ENCODE peak calls at places on chromosome 20, in six cellular contexts. Y is IMR-90, P is H9, Z is mesendoderm, R is neuronal stem cell, I is H1. H is an unnamed sample.

GRCh38 chr20:10659651-10660601 is 13.9 kb downstream of the JAG1 start:
- DNase-seq in Y (no peak), P (peak; percentile 30), Z (peak; percentile 67), I (no peak), R (no peak), H (peak; percentile 61)

GRCh38 chr20:19966840-19967239 is 50.3 kb upstream of the NAA20 start:
- DNase-seq in R (no peak), I (no peak), P (no peak), Z (no peak), Y (no peak), H (no peak)

GRCh38 chr20:36866681-36867485 is 9.1 kb upstream of the TLDC2 start:
- DNase-seq in P (no peak), R (no peak), Y (peak; percentile 64), Z (no peak), I (no peak), H (no peak)

GRCh38 chr20:5078399-5078958 is 41.3 kb downstream of the PCNA start:
- DNase-seq in Y (peak; percentile 66), R (no peak), Z (no peak), I (no peak), P (no peak), H (peak; percentile 65)

GRCh38 chr20:1895674-1896496 is 678 bp downstream of the SIRPA start:
- DNase-seq in Y (no peak), P (peak; percentile 43), R (no peak), I (no peak), Z (peak; percentile 48), H (no peak)

GRCh38 chr20:38133680-38134426 is 31.2 kb downstream of the TGM2 start:
- DNase-seq in Z (no peak), I (no peak), R (no peak), Y (no peak), P (no peak), H (no peak)

GRCh38 chr20:37254114-37254878 is 7.3 kb downstream of the GHRH start:
- DNase-seq in Y (no peak), I (no peak), P (no peak), R (no peak), Z (no peak), H (no peak)

GRCh38 chr20:33674294-33675126 is at the start of gene NECAB3:
- DNase-seq in I (no peak), Y (peak; percentile 59), Z (peak; percentile 78), P (peak; percentile 85), R (peak; percentile 80), H (peak; percentile 82)

GRCh38 chr20:32537657-32538525 is 47.2 kb downstream of the NOL4L start:
- DNase-seq in P (peak; percentile 57), I (no peak), Z (peak; percentile 54), R (no peak), Y (no peak), H (no peak)

GRCh38 chr20:13245250-13245723 is 24.2 kb downstream of the ISM1 start:
- DNase-seq in Y (no peak), I (no peak), Z (no peak), R (no peak), P (no peak), H (peak; percentile 21)

GRCh38 chr20:36591854-36592641 is 13.5 kb upstream of the RAB5IF start:
- DNase-seq in R (no peak), Y (peak; percentile 51), P (peak; percentile 54), Z (peak; percentile 92), I (no peak), H (peak; percentile 58)

GRCh38 chr20:10558635-10559187 is 115.1 kb downstream of the JAG1 start:
- DNase-seq in I (no peak), Z (peak; percentile 29), P (no peak), Y (peak; percentile 99), R (no peak), H (no peak)

GRCh38 chr20:51341581-51341980 is 200.9 kb downstream of the NFATC2 start:
- DNase-seq in Z (no peak), P (no peak), R (no peak), I (no peak), Y (peak; percentile 72), H (no peak)

GRCh38 chr20:32877507-32877906 is 18.8 kb downstream of the EFCAB8 start:
- DNase-seq in I (no peak), Z (no peak), R (no peak), P (no peak), Y (peak; percentile 80), H (no peak)

GRCh38 chr20:1507276-1507675 is 16.1 kb upstream of the SIRPB2 start:
- DNase-seq in P (no peak), I (no peak), R (no peak), Z (no peak), Y (no peak), H (peak; percentile 17)

GRCh38 chr20:32510601-32511357 is 74.4 kb downstream of the NOL4L start:
- DNase-seq in Y (no peak), R (no peak), I (no peak), Z (peak; percentile 50), P (peak; percentile 31), H (no peak)

GRCh38 chr20:11140359-11140758 is 466.6 kb upstream of the JAG1 start:
- DNase-seq in R (no peak), I (no peak), Z (no peak), Y (peak; percentile 84), P (no peak), H (no peak)

GRCh38 chr20:53797085-53797484 is 203.4 kb upstream of the ZNF217 start:
- DNase-seq in I (no peak), P (no peak), Z (no peak), R (no peak), Y (no peak), H (no peak)

GRCh38 chr20:22771706-22772105 is 187.3 kb upstream of the FOXA2 start:
- DNase-seq in Z (no peak), P (no peak), I (no peak), Y (no peak), R (no peak), H (no peak)

GRCh38 chr20:46406986-46407670 is 713 bp upstream of the ELMO2 start:
- DNase-seq in Z (no peak), I (no peak), P (no peak), Y (peak; percentile 15), R (no peak), H (peak; percentile 7)

GRCh38 chr20:38645980-38646858 is 44.6 kb downstream of the ARHGAP40 start:
- DNase-seq in Z (peak; percentile 85), P (peak; percentile 87), I (peak; percentile 36), Y (peak; percentile 50), R (peak; percentile 75), H (peak; percentile 67)

GRCh38 chr20:8161262-8162071 is 29.4 kb downstream of the PLCB1 start:
- DNase-seq in Y (peak; percentile 23), I (no peak), P (no peak), R (no peak), Z (no peak), H (peak; percentile 55)

GRCh38 chr20:33568378-33569289 is 78.7 kb downstream of the CBFA2T2 start:
- DNase-seq in Z (peak; percentile 77), Y (no peak), R (peak; percentile 41), P (peak; percentile 97), I (peak; percentile 89), H (no peak)

GRCh38 chr20:36113566-36114247 is 40.8 kb upstream of the EPB41L1 start:
- DNase-seq in Y (no peak), I (no peak), Z (no peak), R (no peak), P (no peak), H (no peak)

GRCh38 chr20:56595746-56596478 is 33.2 kb upstream of the TFAP2C start:
- DNase-seq in Y (no peak), Z (peak; percentile 74), I (no peak), R (no peak), P (peak; percentile 81), H (no peak)

GRCh38 chr20:5658897-5659296 is 91.3 kb upstream of the SHLD1 start:
- DNase-seq in P (no peak), R (peak; percentile 9), I (no peak), Y (peak; percentile 91), Z (peak; percentile 22), H (peak; percentile 55)

GRCh38 chr20:61590236-61590635 is 338.2 kb downstream of the CDH4 start:
- DNase-seq in I (no peak), Y (no peak), R (no peak), Z (no peak), P (no peak), H (no peak)

GRCh38 chr20:61589055-61589385 is 337.0 kb downstream of the CDH4 start:
- DNase-seq in P (no peak), R (no peak), Y (peak; percentile 90), Z (peak; percentile 48), I (no peak), H (no peak)

GRCh38 chr20:61587910-61588309 is 335.8 kb downstream of the CDH4 start:
- DNase-seq in Y (no peak), P (no peak), I (no peak), R (no peak), Z (peak; percentile 13), H (no peak)

GRCh38 chr20:61587036-61587435 is 335.0 kb downstream of the CDH4 start:
- DNase-seq in Z (no peak), I (no peak), P (no peak), Y (no peak), R (no peak), H (no peak)

GRCh38 chr20:61588356-61589054 is 336.4 kb downstream of the CDH4 start:
- DNase-seq in Z (peak; percentile 59), R (no peak), Y (peak; percentile 69), I (no peak), P (no peak), H (no peak)
- H2BK5ac ChIP-seq in Z (no peak overlapping the region), R (no peak overlapping the region), Y (peak overlapping the region; percentile 66), I (no peak overlapping the region), P (no peak overlapping the region), H (no peak overlapping the region)

DNA sequence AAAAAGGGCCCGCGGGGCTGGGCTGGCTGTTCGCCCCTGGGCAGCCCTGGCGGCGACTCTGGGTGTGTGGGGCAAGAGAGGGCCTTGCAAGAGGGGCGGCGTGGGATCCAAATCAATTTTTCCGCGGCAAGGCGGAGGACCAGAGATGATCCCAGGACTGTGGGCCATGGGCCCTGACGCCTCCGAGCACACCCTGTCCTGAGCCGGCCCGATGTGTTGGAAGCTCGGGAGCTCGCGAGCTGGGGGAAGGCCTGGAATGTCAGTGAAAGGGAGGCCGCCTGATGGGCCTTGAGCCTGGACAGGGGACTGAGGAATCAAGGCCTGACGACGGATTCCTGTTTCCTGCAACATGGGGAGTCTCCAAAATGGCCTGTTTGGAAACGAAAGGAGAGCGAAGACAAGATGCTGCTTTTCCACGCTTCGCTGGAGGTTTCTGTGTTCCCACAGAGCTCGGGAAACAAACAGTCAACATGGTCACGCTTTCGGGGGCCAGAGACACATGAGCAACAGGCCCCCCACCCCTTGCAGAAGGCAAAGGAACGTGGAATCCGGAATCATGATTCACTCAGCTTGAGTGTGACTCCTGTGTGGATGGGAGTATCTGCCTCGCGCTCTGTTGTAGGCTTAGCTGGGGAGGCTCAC is 364.6 kb upstream of the DEFB115 start:
- DNase-seq in P (no peak), Y (no peak), I (no peak), Z (peak; percentile 48), R (no peak), H (no peak)
- H2AK5ac ChIP-seq in P (no peak overlapping the region), Y (no peak overlapping the region), I (no peak overlapping the region), Z (no peak overlapping the region), R (no peak overlapping the region), H (no peak overlapping the region)

GRCh38 chr20:50113420-50114224 is 672 bp upstream of the UBE2V1 start:
- DNase-seq in R (no peak), Z (no peak), I (no peak), P (no peak), Y (no peak), H (no peak)
- H3K18ac ChIP-seq in R (peak overlapping the region; percentile 89), Z (peak overlapping the region; percentile 83), I (no peak overlapping the region), P (peak overlapping the region; percentile 71), Y (peak overlapping the region; percentile 94), H (peak overlapping the region; percentile 18)

GRCh38 chr20:24534282-24534681 is 64.9 kb downstream of the SYNDIG1 start:
- DNase-seq in Z (no peak), Y (no peak), R (no peak), P (no peak), I (no peak), H (no peak)
- H2BK5ac ChIP-seq in Z (no peak overlapping the region), Y (no peak overlapping the region), R (no peak overlapping the region), P (no peak overlapping the region), I (no peak overlapping the region), H (no peak overlapping the region)

GRCh38 chr20:41446471-41446870 is 79.9 kb upstream of the EMILIN3 start:
- DNase-seq in Y (no peak), P (no peak), R (no peak), Z (no peak), I (no peak), H (no peak)
- H2AK5ac ChIP-seq in Y (no peak overlapping the region), P (no peak overlapping the region), R (no peak overlapping the region), Z (no peak overlapping the region), I (no peak overlapping the region), H (no peak overlapping the region)

H was measured in trophoblast cell.